ENCODE peak calls at places on chromosome 20, in eight cellular contexts. T, G, H, R, L, S, Y and U are unnamed samples.

GRCh38 chr20:50462093-50462685 is 48.0 kb upstream of the PTPN1 start:
- DNase-seq in T (no peak), G (no peak), H (no peak), R (no peak), L (no peak), S (no peak), Y (peak; percentile 78), U (no peak)

GRCh38 chr20:25683050-25683449 is 13.6 kb downstream of the ZNF337 start:
- DNase-seq in T (no peak), G (no peak), H (no peak), R (no peak), L (no peak), S (no peak), Y (no peak), U (no peak)

GRCh38 chr20:50144362-50144761 is 9.2 kb downstream of the PEDS1 start:
- DNase-seq in T (no peak), G (no peak), H (peak; percentile 53), R (no peak), L (no peak), S (no peak), Y (peak; percentile 98), U (no peak)

GRCh38 chr20:49210750-49211110 is 8.5 kb upstream of the DDX27 start:
- DNase-seq in T (no peak), G (no peak), H (no peak), R (no peak), L (no peak), S (no peak), Y (no peak), U (no peak)

GRCh38 chr20:54208492-54209044 is 681 bp downstream of the PFDN4 start:
- DNase-seq in T (no peak), G (no peak), H (no peak), R (no peak), L (no peak), S (no peak), Y (peak; percentile 68), U (no peak)

GRCh38 chr20:23255658-23256385 is 94.8 kb upstream of the NXT1 start:
- DNase-seq in T (peak; percentile 43), G (no peak), H (no peak), R (no peak), L (no peak), S (no peak), Y (peak; percentile 29), U (no peak)

GRCh38 chr20:44057698-44058675 is 129.0 kb downstream of the JPH2 start:
- DNase-seq in T (peak; percentile 33), G (no peak), H (no peak), R (no peak), L (no peak), S (no peak), Y (peak; percentile 30), U (no peak)

GRCh38 chr20:1935696-1936366 is 40.6 kb downstream of the SIRPA start:
- DNase-seq in T (no peak), G (peak; percentile 50), H (no peak), R (no peak), L (no peak), S (no peak), Y (no peak), U (peak; percentile 46)

GRCh38 chr20:40955326-40955725 is 73.3 kb upstream of the TOP1 start:
- DNase-seq in T (peak; percentile 11), G (peak; percentile 13), H (no peak), R (no peak), L (no peak), S (no peak), Y (no peak), U (no peak)

GRCh38 chr20:40339661-40340449 is 349.2 kb downstream of the MAFB start:
- DNase-seq in T (no peak), G (peak; percentile 24), H (no peak), R (no peak), L (no peak), S (no peak), Y (no peak), U (peak; percentile 80)

GRCh38 chr20:43360016-43360415 is 97.7 kb upstream of the SRSF6 start:
- DNase-seq in T (no peak), G (no peak), H (no peak), R (no peak), L (no peak), S (no peak), Y (no peak), U (no peak)

GRCh38 chr20:53888951-53889350 is 181.4 kb downstream of the BCAS1 start:
- DNase-seq in T (no peak), G (no peak), H (no peak), R (no peak), L (no peak), S (no peak), Y (no peak), U (no peak)

GRCh38 chr20:46209930-46210671 is 92.0 kb downstream of the CD40 start:
- DNase-seq in T (no peak), G (no peak), H (no peak), R (no peak), L (no peak), S (no peak), Y (no peak), U (no peak)

GRCh38 chr20:10433623-10434466 is at the start of gene MKKS:
- DNase-seq in T (peak; percentile 92), G (peak; percentile 92), H (peak; percentile 89), R (peak; percentile 85), L (peak; percentile 79), S (peak; percentile 90), Y (peak; percentile 94), U (peak; percentile 97)

GRCh38 chr20:10558635-10559187 is 115.1 kb downstream of the JAG1 start:
- DNase-seq in T (no peak), G (no peak), H (no peak), R (peak; percentile 7), L (no peak), S (peak; percentile 61), Y (peak; percentile 98), U (no peak)

GRCh38 chr20:17579369-17580039 is 9.6 kb downstream of the DSTN start:
- DNase-seq in T (no peak), G (no peak), H (no peak), R (no peak), L (no peak), S (no peak), Y (no peak), U (no peak)

GRCh38 chr20:48772183-48772976 is 55.4 kb downstream of the PREX1 start:
- DNase-seq in T (no peak), G (no peak), H (no peak), R (no peak), L (no peak), S (peak; percentile 46), Y (no peak), U (peak; percentile 81)

GRCh38 chr20:46299078-46299477 is 9.2 kb downstream of the CDH22 start:
- DNase-seq in T (no peak), G (no peak), H (no peak), R (no peak), L (no peak), S (no peak), Y (no peak), U (no peak)

GRCh38 chr20:6530254-6530653 is 237.2 kb upstream of the BMP2 start:
- DNase-seq in T (no peak), G (no peak), H (no peak), R (no peak), L (no peak), S (no peak), Y (peak; percentile 13), U (no peak)

GRCh38 chr20:44247676-44248419 is 740 bp downstream of the GDAP1L1 start:
- DNase-seq in T (peak; percentile 96), G (no peak), H (no peak), R (peak; percentile 32), L (no peak), S (no peak), Y (peak; percentile 32), U (no peak)

GRCh38 chr20:6185268-6185667 is 62.4 kb upstream of the FERMT1 start:
- DNase-seq in T (no peak), G (no peak), H (no peak), R (no peak), L (no peak), S (no peak), Y (no peak), U (no peak)

GRCh38 chr20:34675993-34676641 is 775 bp downstream of the PIGU start:
- DNase-seq in T (no peak), G (no peak), H (no peak), R (no peak), L (no peak), S (no peak), Y (no peak), U (no peak)

GRCh38 chr20:46355778-46356177 is 47.5 kb upstream of the CDH22 start:
- DNase-seq in T (no peak), G (no peak), H (no peak), R (no peak), L (no peak), S (no peak), Y (no peak), U (no peak)

GRCh38 chr20:24303393-24303792 is 166.0 kb upstream of the SYNDIG1 start:
- DNase-seq in T (no peak), G (no peak), H (no peak), R (no peak), L (no peak), S (no peak), Y (no peak), U (no peak)

GRCh38 chr20:64049887-64050260 is 435 bp upstream of the SOX18 start:
- DNase-seq in T (no peak), G (no peak), H (no peak), R (no peak), L (no peak), S (no peak), Y (no peak), U (no peak)
- H3K4me3 ChIP-seq in T (no peak overlapping the region), G (no peak overlapping the region), H (no peak overlapping the region), R (no peak overlapping the region), L (no peak overlapping the region), S (no peak overlapping the region), Y (no peak overlapping the region), U (peak overlapping the region; percentile 43)

GRCh38 chr20:56069016-56069415 is 63.7 kb upstream of the CBLN4 start:
- DNase-seq in T (no peak), G (no peak), H (no peak), R (no peak), L (no peak), S (no peak), Y (no peak), U (no peak)

GRCh38 chr20:56072165-56072564 is 66.8 kb upstream of the CBLN4 start:
- DNase-seq in T (no peak), G (no peak), H (no peak), R (no peak), L (no peak), S (no peak), Y (no peak), U (no peak)
- H3K27me3 ChIP-seq in T (no peaks in the 10 kb centered on the region), G (no peaks in the 10 kb centered on the region), H (no peaks in the 10 kb centered on the region), R (no peaks in the 10 kb centered on the region), L (no peaks in the 10 kb centered on the region), S (no peaks in the 10 kb centered on the region), Y (no peaks in the 10 kb centered on the region), U (no peaks in the 10 kb centered on the region)

GRCh38 chr20:15440249-15440820 is 1102.9 kb upstream of the FLRT3 start:
- DNase-seq in T (no peak), G (no peak), H (no peak), R (no peak), L (no peak), S (no peak), Y (no peak), U (no peak)
- H3K27ac ChIP-seq in T (no peak overlapping the region), G (no peak overlapping the region), H (no peak overlapping the region), R (no peak overlapping the region), L (no peak overlapping the region), S (no peak overlapping the region), Y (no peak overlapping the region), U (no peak overlapping the region)

DNA sequence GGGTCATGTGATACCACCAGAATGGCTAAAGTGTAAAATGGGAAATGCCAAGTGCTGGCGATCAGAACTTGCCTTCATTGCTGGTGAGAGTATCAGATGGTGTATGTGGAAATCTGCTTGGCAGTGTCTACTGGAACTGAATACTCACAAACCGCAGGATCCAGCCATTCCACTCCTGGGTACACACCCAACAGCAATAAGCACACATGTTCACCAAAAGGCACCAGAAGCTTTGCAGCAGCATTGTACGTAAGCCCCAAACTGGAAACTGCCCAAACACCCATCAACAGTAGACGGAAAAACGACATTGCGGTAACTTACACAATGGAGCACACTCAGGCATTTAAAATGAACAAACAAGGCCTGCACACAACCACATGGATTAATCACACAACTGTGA is 37.4 kb upstream of the BPIFA2 start:
- DNase-seq in T (no peak), G (no peak), H (no peak), R (no peak), L (no peak), S (no peak), Y (peak; percentile 57), U (no peak)
- H3K4me3 ChIP-seq in T (no peak overlapping the region), G (no peak overlapping the region), H (no peak overlapping the region), R (no peak overlapping the region), L (no peak overlapping the region), S (no peak overlapping the region), Y (no peak overlapping the region), U (no peak overlapping the region)